ENCODE peak calls at places on chromosomes 5 and 9, in five cellular contexts. C is fibroblast of lung, Y is GM23338, P is HCT116, I is DND-41. O is an unnamed sample.

GRCh38 chr5:50667653-50668403 is 1.4 kb downstream of the PARP8 start:
- DNase-seq in P (no peak), I (peak; percentile 83), C (peak; percentile 57), Y (peak; percentile 92), O (peak; percentile 89)

GRCh38 chr9:128383791-128384190 is 12.6 kb downstream of the URM1 start:
- DNase-seq in Y (no peak), I (no peak), C (no peak), P (no peak), O (no peak)

GRCh38 chr9:114189823-114190562 is 34.7 kb downstream of the COL27A1 start:
- DNase-seq in P (no peak), Y (no peak), I (no peak), C (no peak), O (no peak)

GRCh38 chr5:143182106-143182505 is 221.4 kb downstream of the NR3C1 start:
- DNase-seq in Y (no peak), C (no peak), P (no peak), I (no peak), O (no peak)

GRCh38 chr5:180294913-180295555 is 3.2 kb upstream of the MAPK9 start:
- DNase-seq in I (no peak), Y (peak; percentile 53), P (no peak), C (no peak), O (no peak)

GRCh38 chr5:151020304-151021031 is at the start of gene GPX3:
- DNase-seq in Y (peak; percentile 94), P (no peak), C (peak; percentile 56), I (no peak), O (peak; percentile 84)

GRCh38 chr5:68548959-68549676 is 333.6 kb downstream of the PIK3R1 start:
- DNase-seq in I (no peak), Y (no peak), C (peak; percentile 90), P (no peak), O (peak; percentile 51)

GRCh38 chr5:12016149-12016740 is 112.0 kb upstream of the CTNND2 start:
- DNase-seq in I (no peak), Y (peak; percentile 27), P (no peak), C (peak; percentile 66), O (peak; percentile 32)

GRCh38 chr5:134136221-134136631 is 21.7 kb downstream of the TCF7 start:
- DNase-seq in Y (no peak), I (no peak), P (no peak), C (no peak), O (no peak)

GRCh38 chr5:53463909-53464621 is 16.4 kb upstream of the FST start:
- DNase-seq in P (no peak), I (peak; percentile 7), Y (no peak), C (peak; percentile 34), O (no peak)

GRCh38 chr5:91219141-91219802 is 163.8 kb downstream of the ARRDC3 start:
- DNase-seq in I (no peak), C (peak; percentile 81), Y (peak; percentile 18), P (no peak), O (peak; percentile 82)

GRCh38 chr9:76866689-76867088 is 39.2 kb downstream of the PRUNE2 start:
- DNase-seq in C (peak; percentile 96), Y (peak; percentile 46), I (no peak), P (no peak), O (peak; percentile 38)

GRCh38 chr5:821504-821903 is 29.3 kb downstream of the ZDHHC11 start:
- DNase-seq in Y (no peak), C (no peak), P (no peak), I (no peak), O (no peak)

GRCh38 chr5:170132642-170133448 is 27.1 kb downstream of the FOXI1 start:
- DNase-seq in Y (no peak), P (no peak), C (peak; percentile 72), I (no peak), O (no peak)

GRCh38 chr9:33637881-33638280 is 113.8 kb downstream of the ANKRD18B start:
- DNase-seq in C (no peak), I (no peak), P (no peak), Y (peak; percentile 13), O (no peak)

GRCh38 chr5:56269216-56269927 is 36.2 kb upstream of the ANKRD55 start:
- DNase-seq in Y (peak; percentile 65), I (no peak), C (peak; percentile 37), P (peak; percentile 12), O (peak; percentile 69)

GRCh38 chr9:87909310-87910041 is 8.3 kb upstream of the SPATA31C1 start:
- DNase-seq in Y (peak; percentile 39), I (no peak), P (peak; percentile 82), C (no peak), O (peak; percentile 17)

GRCh38 chr5:132480546-132481242 is 9.9 kb downstream of the IRF1 start:
- DNase-seq in C (no peak), I (peak; percentile 51), P (no peak), Y (no peak), O (no peak)

GRCh38 chr9:122930541-122930932 is 775 bp downstream of the ZBTB26 start:
- DNase-seq in C (no peak), P (no peak), I (no peak), Y (no peak), O (no peak)

GRCh38 chr9:33172735-33173238 is 5.7 kb upstream of the B4GALT1 start:
- DNase-seq in P (no peak), Y (no peak), I (no peak), C (no peak), O (peak; percentile 41)

GRCh38 chr5:146962801-146963355 is 84.3 kb upstream of the PPP2R2B start:
- DNase-seq in Y (no peak), P (no peak), C (peak; percentile 62), I (no peak), O (peak; percentile 58)

GRCh38 chr5:77877516-77878070 is 101.5 kb upstream of the TBCA start:
- DNase-seq in I (no peak), Y (no peak), P (no peak), C (no peak), O (no peak)

GRCh38 chr9:91814214-91814613 is 135.8 kb downstream of the ROR2 start:
- DNase-seq in Y (no peak), I (no peak), C (no peak), P (no peak), O (no peak)

GRCh38 chr9:116450378-116451139 is 236.5 kb upstream of the TRIM32 start:
- DNase-seq in P (no peak), I (no peak), C (peak; percentile 94), Y (no peak), O (peak; percentile 22)

GRCh38 chr5:103364074-103364473 is 105.5 kb downstream of the MACIR start:
- DNase-seq in P (no peak), C (no peak), I (no peak), Y (no peak), O (no peak)

GRCh38 chr9:5269249-5269715 is 35.2 kb downstream of the RLN2 start:
- DNase-seq in C (peak; percentile 90), P (no peak), I (no peak), Y (peak; percentile 89), O (peak; percentile 5)

GRCh38 chr5:81895312-81895711 is 76.5 kb upstream of the ATG10 start:
- DNase-seq in I (no peak), C (no peak), P (no peak), Y (no peak), O (no peak)

GRCh38 chr9:33228606-33229005 is 11.4 kb upstream of the SPINK4 start:
- DNase-seq in P (no peak), C (no peak), Y (no peak), I (no peak), O (no peak)

GRCh38 chr5:141869514-141869913 is 8.7 kb downstream of the PCDH1 start:
- DNase-seq in I (no peak), Y (no peak), C (no peak), P (no peak), O (no peak)

GRCh38 chr5:138829341-138829740 is 45.8 kb downstream of the LRRTM2 start:
- DNase-seq in P (no peak), Y (no peak), I (no peak), C (peak; percentile 23), O (no peak)

GRCh38 chr5:159106569-159107282 is 7.0 kb upstream of the EBF1 start:
- DNase-seq in Y (peak; percentile 92), C (peak; percentile 53), I (peak; percentile 74), P (peak; percentile 33), O (peak; percentile 82)

DNA sequence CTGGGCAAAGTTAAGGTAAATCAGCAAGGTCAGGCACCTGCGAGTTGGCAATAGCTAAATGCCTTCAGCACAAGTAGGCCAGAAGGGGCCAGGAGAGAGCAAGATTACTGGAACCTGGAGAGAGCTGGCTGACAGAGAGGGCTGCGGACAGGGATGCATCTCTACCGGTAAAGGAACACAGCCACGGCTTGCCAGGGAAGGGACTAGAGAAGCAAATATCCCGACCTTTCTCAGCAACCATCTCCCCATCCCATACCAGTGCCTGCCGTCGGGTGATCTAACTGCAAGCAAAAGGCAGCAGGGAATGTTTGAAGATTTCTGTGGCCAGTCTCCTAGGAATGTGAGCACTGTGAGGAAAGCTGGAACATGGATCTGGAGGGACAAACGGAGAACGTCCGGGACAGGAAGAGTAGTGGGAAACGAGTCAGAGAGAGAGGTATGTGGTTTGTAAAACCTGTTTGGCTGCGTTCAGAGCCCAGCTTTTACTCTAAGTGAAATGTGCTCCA is 15.9 kb upstream of the ABLIM3 start:
- DNase-seq in I (no peak), C (peak; percentile 26), Y (peak; percentile 81), P (no peak), O (peak; percentile 69)
- TF ChIP-seq CTCF in I (no peak), C (no peak), Y (peak; percentile 49), P (peak; percentile 43), O (peak; percentile 31)

GRCh38 chr9:9483175-9483574 is 1129.6 kb downstream of the PTPRD start:
- DNase-seq in Y (no peak), C (no peak), P (no peak), I (no peak), O (no peak)
- H2AFZ ChIP-seq in Y (peak overlapping the region; percentile 11), C (no peak overlapping the region), P (no peak overlapping the region), I (no peak overlapping the region), O (no peak overlapping the region)

GRCh38 chr5:64690104-64690416 is 243 bp upstream of the SHISAL2B start:
- DNase-seq in C (no peak), P (no peak), I (no peak), Y (no peak), O (no peak)

GRCh38 chr5:64691333-64691732 is 1.0 kb downstream of the SHISAL2B start:
- DNase-seq in I (no peak), Y (peak; percentile 63), C (no peak), P (no peak), O (no peak)

GRCh38 chr5:64688965-64689364 is 1.3 kb upstream of the SHISAL2B start:
- DNase-seq in P (no peak), C (no peak), Y (no peak), I (no peak), O (no peak)

GRCh38 chr5:64693636-64694035 is 3.3 kb downstream of the SHISAL2B start:
- DNase-seq in P (no peak), Y (no peak), I (no peak), C (no peak), O (no peak)

GRCh38 chr5:64690417-64691151 is at the start of gene SHISAL2B:
- DNase-seq in P (no peak), I (no peak), Y (peak; percentile 79), C (peak; percentile 40), O (peak; percentile 35)
- TF ChIP-seq EZH2 in P (no peak), I (no peak), Y (no peak), C (no peak), O (peak; percentile 12)

DNA sequence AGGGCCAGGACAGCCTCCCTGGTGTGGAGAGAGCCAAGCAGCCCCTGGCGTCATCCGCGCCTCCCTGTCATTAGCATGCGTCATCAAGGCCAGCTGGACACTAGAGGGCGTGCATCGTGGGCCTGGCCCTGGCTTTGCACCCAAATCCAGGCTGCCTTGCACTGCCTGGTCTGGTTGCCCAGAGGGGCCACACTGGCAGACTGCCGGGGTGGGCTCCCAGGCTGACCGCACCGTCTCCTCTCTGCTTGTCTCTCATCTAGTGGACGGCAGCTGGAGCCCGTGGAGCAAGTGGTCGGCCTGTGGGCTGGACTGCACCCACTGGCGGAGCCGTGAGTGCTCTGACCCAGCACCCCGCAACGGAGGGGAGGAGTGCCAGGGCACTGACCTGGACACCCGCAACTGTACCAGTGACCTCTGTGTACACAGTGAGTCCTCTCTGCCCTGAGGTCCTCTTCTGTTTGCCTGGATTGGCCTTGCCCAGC is 29.0 kb downstream of the HK3 start:
- DNase-seq in P (peak; percentile 57), I (no peak), C (peak; percentile 27), Y (peak; percentile 84), O (peak; percentile 57)
- TF ChIP-seq CTCF in P (peak; percentile 68), I (no peak), C (peak; percentile 34), Y (peak; percentile 66), O (peak; percentile 33)